ENCODE peak calls at places on chromosomes 16 and 17, in eight cellular contexts. One of them, this sample, is unnamed.

GRCh38 chr17:8121531-8122390 is 2.1 kb downstream of the HES7 start:
- DNase-seq in AG09309: no peak
- DNase-seq in sigmoid colon: peak; percentile 78
- DNase-seq in fibroblast of pulmonary artery: peak; percentile 44
- DNase-seq in brain microvascular endothelial cell: peak; percentile 47
- DNase-seq in Caco-2: peak; percentile 71
- DNase-seq in bronchial epithelial cell: no peak
- DNase-seq in cardiac muscle cell: peak; percentile 93
- DNase-seq in this sample: peak; percentile 52

GRCh38 chr16:73430138-73430537 is 382.2 kb upstream of the ZFHX3 start:
- DNase-seq in AG09309: no peak
- DNase-seq in sigmoid colon: no peak
- DNase-seq in fibroblast of pulmonary artery: no peak
- DNase-seq in brain microvascular endothelial cell: no peak
- DNase-seq in Caco-2: no peak
- DNase-seq in bronchial epithelial cell: no peak
- DNase-seq in cardiac muscle cell: no peak
- DNase-seq in this sample: no peak

GRCh38 chr16:26447570-26447969 is 619.2 kb upstream of the C16orf82 start:
- DNase-seq in AG09309: no peak
- DNase-seq in sigmoid colon: no peak
- DNase-seq in fibroblast of pulmonary artery: no peak
- DNase-seq in brain microvascular endothelial cell: no peak
- DNase-seq in Caco-2: no peak
- DNase-seq in bronchial epithelial cell: no peak
- DNase-seq in cardiac muscle cell: no peak
- DNase-seq in this sample: no peak

GRCh38 chr17:71118039-71118438 is 948.7 kb downstream of the KCNJ2 start:
- DNase-seq in AG09309: no peak
- DNase-seq in sigmoid colon: no peak
- DNase-seq in fibroblast of pulmonary artery: no peak
- DNase-seq in brain microvascular endothelial cell: no peak
- DNase-seq in Caco-2: peak; percentile 23
- DNase-seq in bronchial epithelial cell: peak; percentile 47
- DNase-seq in cardiac muscle cell: peak; percentile 2
- DNase-seq in this sample: peak; percentile 26

GRCh38 chr17:82350182-82351030 is 8.6 kb upstream of the TEX19 start:
- DNase-seq in AG09309: no peak
- DNase-seq in sigmoid colon: no peak
- DNase-seq in fibroblast of pulmonary artery: no peak
- DNase-seq in brain microvascular endothelial cell: no peak
- DNase-seq in Caco-2: no peak
- DNase-seq in bronchial epithelial cell: no peak
- DNase-seq in cardiac muscle cell: no peak
- DNase-seq in this sample: no peak

GRCh38 chr16:86664518-86665318 is 86.4 kb downstream of the FOXL1 start:
- DNase-seq in AG09309: peak; percentile 85
- DNase-seq in sigmoid colon: no peak
- DNase-seq in fibroblast of pulmonary artery: peak; percentile 94
- DNase-seq in brain microvascular endothelial cell: peak; percentile 96
- DNase-seq in Caco-2: peak; percentile 49
- DNase-seq in bronchial epithelial cell: peak; percentile 97
- DNase-seq in cardiac muscle cell: no peak
- DNase-seq in this sample: peak; percentile 87

GRCh38 chr17:27980035-27980434 is 62.4 kb upstream of the NLK start:
- DNase-seq in AG09309: peak; percentile 13
- DNase-seq in sigmoid colon: no peak
- DNase-seq in fibroblast of pulmonary artery: peak; percentile 98
- DNase-seq in brain microvascular endothelial cell: peak; percentile 70
- DNase-seq in Caco-2: no peak
- DNase-seq in bronchial epithelial cell: peak; percentile 93
- DNase-seq in cardiac muscle cell: no peak
- DNase-seq in this sample: peak; percentile 76

GRCh38 chr17:67531291-67531690 is 154.2 kb downstream of the PITPNC1 start:
- DNase-seq in AG09309: no peak
- DNase-seq in sigmoid colon: peak; percentile 78
- DNase-seq in fibroblast of pulmonary artery: peak; percentile 34
- DNase-seq in brain microvascular endothelial cell: no peak
- DNase-seq in Caco-2: no peak
- DNase-seq in bronchial epithelial cell: no peak
- DNase-seq in cardiac muscle cell: no peak
- DNase-seq in this sample: no peak

GRCh38 chr17:32491371-32492280 is 4.8 kb downstream of the CDK5R1 start:
- DNase-seq in AG09309: no peak
- DNase-seq in sigmoid colon: no peak
- DNase-seq in fibroblast of pulmonary artery: no peak
- DNase-seq in brain microvascular endothelial cell: no peak
- DNase-seq in Caco-2: no peak
- DNase-seq in bronchial epithelial cell: peak; percentile 12
- DNase-seq in cardiac muscle cell: no peak
- DNase-seq in this sample: no peak

GRCh38 chr17:1260762-1261161 is 9.5 kb upstream of the BHLHA9 start:
- DNase-seq in AG09309: no peak
- DNase-seq in sigmoid colon: no peak
- DNase-seq in fibroblast of pulmonary artery: no peak
- DNase-seq in brain microvascular endothelial cell: no peak
- DNase-seq in Caco-2: no peak
- DNase-seq in bronchial epithelial cell: no peak
- DNase-seq in cardiac muscle cell: no peak
- DNase-seq in this sample: no peak

GRCh38 chr16:180101-180920 is at the start of gene HBQ1:
- DNase-seq in AG09309: no peak
- DNase-seq in sigmoid colon: no peak
- DNase-seq in fibroblast of pulmonary artery: peak; percentile 25
- DNase-seq in brain microvascular endothelial cell: no peak
- DNase-seq in Caco-2: peak; percentile 80
- DNase-seq in bronchial epithelial cell: no peak
- DNase-seq in cardiac muscle cell: peak; percentile 82
- DNase-seq in this sample: peak; percentile 18

GRCh38 chr16:3971261-3971660 is 90.7 kb upstream of the CREBBP start:
- DNase-seq in AG09309: no peak
- DNase-seq in sigmoid colon: no peak
- DNase-seq in fibroblast of pulmonary artery: peak; percentile 80
- DNase-seq in brain microvascular endothelial cell: peak; percentile 89
- DNase-seq in Caco-2: no peak
- DNase-seq in bronchial epithelial cell: peak; percentile 35
- DNase-seq in cardiac muscle cell: no peak
- DNase-seq in this sample: peak; percentile 85

DNA sequence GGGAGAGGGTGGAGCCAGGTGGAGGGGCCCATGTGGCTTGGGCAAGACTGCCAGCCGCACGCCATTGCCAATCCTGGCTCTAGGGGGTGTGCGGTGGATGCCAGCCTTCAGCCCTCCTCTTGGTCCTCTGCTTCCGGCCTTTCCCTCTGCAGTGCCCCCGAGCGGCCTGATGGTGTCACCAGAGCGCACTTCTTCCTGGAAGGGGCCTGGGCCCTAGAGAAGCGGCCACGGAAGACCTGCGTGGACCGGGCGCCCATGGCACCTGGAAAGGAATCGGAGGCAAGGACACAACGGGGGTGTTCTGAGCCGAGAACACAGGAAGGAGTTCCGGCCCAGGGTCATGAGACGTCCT is 93.0 kb downstream of the IRX3 start:
- DNase-seq in AG09309: peak; percentile 5
- DNase-seq in sigmoid colon: peak; percentile 76
- DNase-seq in fibroblast of pulmonary artery: peak; percentile 65
- DNase-seq in brain microvascular endothelial cell: peak; percentile 61
- DNase-seq in Caco-2: peak; percentile 76
- DNase-seq in bronchial epithelial cell: peak; percentile 61
- DNase-seq in cardiac muscle cell: peak; percentile 81
- DNase-seq in this sample: peak; percentile 81
- TF ChIP-seq CTCF in AG09309: peak; percentile 96
- TF ChIP-seq CTCF in sigmoid colon: no peak
- TF ChIP-seq CTCF in fibroblast of pulmonary artery: peak; percentile 81
- TF ChIP-seq CTCF in brain microvascular endothelial cell: peak; percentile 95
- TF ChIP-seq CTCF in Caco-2: peak; percentile 65
- TF ChIP-seq CTCF in bronchial epithelial cell: peak; percentile 95
- TF ChIP-seq CTCF in cardiac muscle cell: peak; percentile 91
- TF ChIP-seq CTCF in this sample: peak; percentile 93

GRCh38 chr17:57269598-57270255 is 13.4 kb downstream of the MSI2 start:
- DNase-seq in AG09309: no peak
- DNase-seq in sigmoid colon: no peak
- DNase-seq in fibroblast of pulmonary artery: no peak
- DNase-seq in brain microvascular endothelial cell: no peak
- DNase-seq in Caco-2: no peak
- DNase-seq in bronchial epithelial cell: no peak
- DNase-seq in cardiac muscle cell: no peak
- DNase-seq in this sample: no peak

GRCh38 chr17:57273471-57273870 is 17.1 kb downstream of the MSI2 start:
- DNase-seq in AG09309: no peak
- DNase-seq in sigmoid colon: no peak
- DNase-seq in fibroblast of pulmonary artery: no peak
- DNase-seq in brain microvascular endothelial cell: no peak
- DNase-seq in Caco-2: no peak
- DNase-seq in bronchial epithelial cell: peak; percentile 64
- DNase-seq in cardiac muscle cell: no peak
- DNase-seq in this sample: no peak

GRCh38 chr17:57274162-57274561 is 17.8 kb downstream of the MSI2 start:
- DNase-seq in AG09309: no peak
- DNase-seq in sigmoid colon: no peak
- DNase-seq in fibroblast of pulmonary artery: no peak
- DNase-seq in brain microvascular endothelial cell: no peak
- DNase-seq in Caco-2: no peak
- DNase-seq in bronchial epithelial cell: no peak
- DNase-seq in cardiac muscle cell: no peak
- DNase-seq in this sample: no peak

GRCh38 chr17:57270801-57271245 is 14.5 kb downstream of the MSI2 start:
- DNase-seq in AG09309: no peak
- DNase-seq in sigmoid colon: no peak
- DNase-seq in fibroblast of pulmonary artery: no peak
- DNase-seq in brain microvascular endothelial cell: no peak
- DNase-seq in Caco-2: no peak
- DNase-seq in bronchial epithelial cell: no peak
- DNase-seq in cardiac muscle cell: no peak
- DNase-seq in this sample: no peak

DNA sequence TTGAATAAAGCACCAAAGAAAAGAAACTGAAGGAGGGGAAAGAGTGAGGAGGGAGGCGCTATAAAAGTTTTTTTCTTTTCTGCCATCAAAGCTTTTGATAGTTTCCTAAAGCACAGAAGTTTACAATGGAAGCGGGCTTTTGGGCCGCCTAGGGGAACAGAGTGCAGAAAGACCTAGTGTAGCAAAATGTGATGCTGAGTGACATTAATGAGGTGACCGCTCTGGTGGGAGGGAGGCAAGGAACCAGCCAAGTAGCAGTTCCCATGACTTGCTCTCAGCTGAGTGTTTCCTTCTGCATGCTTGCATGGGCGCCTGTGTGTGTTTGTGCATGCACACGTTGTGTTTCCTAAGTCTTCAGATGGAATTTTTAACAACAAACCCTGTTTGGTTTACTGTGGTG is 15.5 kb downstream of the MSI2 start:
- DNase-seq in AG09309: no peak
- DNase-seq in sigmoid colon: no peak
- DNase-seq in fibroblast of pulmonary artery: no peak
- DNase-seq in brain microvascular endothelial cell: no peak
- DNase-seq in Caco-2: no peak
- DNase-seq in bronchial epithelial cell: no peak
- DNase-seq in cardiac muscle cell: no peak
- DNase-seq in this sample: no peak
- H3K4me3 ChIP-seq in AG09309: no peak overlapping the region
- H3K4me3 ChIP-seq in sigmoid colon: no peak overlapping the region
- H3K4me3 ChIP-seq in fibroblast of pulmonary artery: no peak overlapping the region
- H3K4me3 ChIP-seq in brain microvascular endothelial cell: no peak overlapping the region
- H3K4me3 ChIP-seq in Caco-2: no peak overlapping the region
- H3K4me3 ChIP-seq in bronchial epithelial cell: no peak overlapping the region
- H3K4me3 ChIP-seq in cardiac muscle cell: no peak overlapping the region
- H3K4me3 ChIP-seq in this sample: no peak overlapping the region

GRCh38 chr17:80991645-80992076 is at the start of gene CHMP6:
- DNase-seq in AG09309: no peak
- DNase-seq in sigmoid colon: peak; percentile 87
- DNase-seq in fibroblast of pulmonary artery: peak; percentile 79
- DNase-seq in brain microvascular endothelial cell: peak; percentile 31
- DNase-seq in Caco-2: peak; percentile 85
- DNase-seq in bronchial epithelial cell: peak; percentile 19
- DNase-seq in cardiac muscle cell: peak; percentile 89
- DNase-seq in this sample: peak; percentile 72
- TF ChIP-seq CTCF in AG09309: no peak
- TF ChIP-seq CTCF in sigmoid colon: no peak
- TF ChIP-seq CTCF in fibroblast of pulmonary artery: no peak
- TF ChIP-seq CTCF in brain microvascular endothelial cell: peak; percentile 20
- TF ChIP-seq CTCF in Caco-2: no peak
- TF ChIP-seq CTCF in bronchial epithelial cell: peak; percentile 20
- TF ChIP-seq CTCF in cardiac muscle cell: no peak
- TF ChIP-seq CTCF in this sample: peak; percentile 12

GRCh38 chr17:51120357-51120738 is 320 bp downstream of the SPAG9 start:
- DNase-seq in AG09309: no peak
- DNase-seq in sigmoid colon: peak; percentile 81
- DNase-seq in fibroblast of pulmonary artery: peak; percentile 33
- DNase-seq in brain microvascular endothelial cell: peak; percentile 22
- DNase-seq in Caco-2: no peak
- DNase-seq in bronchial epithelial cell: peak; percentile 32
- DNase-seq in cardiac muscle cell: peak; percentile 68
- DNase-seq in this sample: peak; percentile 47

GRCh38 chr17:51120739-51121619 is at the start of gene SPAG9:
- DNase-seq in AG09309: peak; percentile 78
- DNase-seq in sigmoid colon: peak; percentile 98
- DNase-seq in fibroblast of pulmonary artery: peak; percentile 97
- DNase-seq in brain microvascular endothelial cell: peak; percentile 95
- DNase-seq in Caco-2: peak; percentile 97
- DNase-seq in bronchial epithelial cell: peak; percentile 91
- DNase-seq in cardiac muscle cell: peak; percentile 98
- DNase-seq in this sample: peak; percentile 98

GRCh38 chr17:51119415-51120356 is 982 bp downstream of the SPAG9 start:
- DNase-seq in AG09309: no peak
- DNase-seq in sigmoid colon: peak; percentile 81
- DNase-seq in fibroblast of pulmonary artery: peak; percentile 44
- DNase-seq in brain microvascular endothelial cell: peak; percentile 13
- DNase-seq in Caco-2: peak; percentile 54
- DNase-seq in bronchial epithelial cell: peak; percentile 51
- DNase-seq in cardiac muscle cell: peak; percentile 57
- DNase-seq in this sample: peak; percentile 58

GRCh38 chr17:51124641-51125503 is 4.2 kb upstream of the SPAG9 start:
- DNase-seq in AG09309: no peak
- DNase-seq in sigmoid colon: no peak
- DNase-seq in fibroblast of pulmonary artery: no peak
- DNase-seq in brain microvascular endothelial cell: no peak
- DNase-seq in Caco-2: no peak
- DNase-seq in bronchial epithelial cell: no peak
- DNase-seq in cardiac muscle cell: no peak
- DNase-seq in this sample: no peak

DNA sequence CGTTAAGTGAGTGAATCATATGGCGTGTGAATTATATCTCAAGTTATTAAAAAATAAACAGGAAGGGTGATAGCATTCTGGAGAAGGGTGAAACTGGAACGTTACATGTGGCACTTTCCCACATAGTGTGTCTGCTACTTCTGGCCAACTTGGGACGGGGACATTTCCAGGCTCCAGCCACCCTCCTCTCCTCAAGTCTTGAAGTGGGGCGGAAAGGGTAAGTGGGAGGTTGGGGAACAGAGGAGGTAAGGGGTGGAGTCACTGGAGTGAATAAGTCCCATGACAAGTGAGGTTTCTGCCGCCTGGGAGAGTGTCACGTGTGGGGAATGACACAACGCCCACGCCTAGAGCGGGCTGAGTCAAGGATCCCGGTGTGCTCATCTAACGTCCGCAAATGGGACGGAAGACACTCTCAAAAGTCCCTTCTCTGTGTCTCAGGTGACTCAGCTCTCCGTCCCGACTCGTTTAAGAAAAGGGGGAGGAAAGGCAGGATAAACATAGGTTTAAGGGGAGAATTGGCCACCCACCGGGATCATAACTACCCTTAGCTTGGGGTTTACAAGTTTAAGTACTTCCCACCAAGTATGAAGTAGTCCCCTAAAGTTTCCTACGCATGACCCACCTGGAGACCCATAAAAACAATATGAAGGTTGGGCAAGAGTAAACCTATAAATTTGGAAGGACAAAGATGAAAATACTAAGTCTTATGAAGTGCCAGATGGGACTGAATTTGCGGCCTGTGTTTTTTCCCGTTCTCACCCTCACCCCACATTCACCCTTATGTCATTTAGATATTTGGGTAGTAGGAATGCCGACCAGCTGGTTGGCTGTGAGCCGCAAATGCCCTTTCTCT is 1.2 kb upstream of the SPAG9 start:
- DNase-seq in AG09309: peak; percentile 84
- DNase-seq in sigmoid colon: peak; percentile 97
- DNase-seq in fibroblast of pulmonary artery: peak; percentile 95
- DNase-seq in brain microvascular endothelial cell: peak; percentile 96
- DNase-seq in Caco-2: peak; percentile 89
- DNase-seq in bronchial epithelial cell: peak; percentile 99
- DNase-seq in cardiac muscle cell: peak; percentile 71
- DNase-seq in this sample: peak; percentile 96
- H3K4me3 ChIP-seq in AG09309: peak overlapping the region; percentile 57
- H3K4me3 ChIP-seq in sigmoid colon: peak overlapping the region; percentile 99
- H3K4me3 ChIP-seq in fibroblast of pulmonary artery: peak overlapping the region; percentile 77
- H3K4me3 ChIP-seq in brain microvascular endothelial cell: peak overlapping the region; percentile 70
- H3K4me3 ChIP-seq in Caco-2: peak overlapping the region; percentile 58
- H3K4me3 ChIP-seq in bronchial epithelial cell: peak overlapping the region; percentile 33
- H3K4me3 ChIP-seq in cardiac muscle cell: peak overlapping the region; percentile 48
- H3K4me3 ChIP-seq in this sample: peak overlapping the region; percentile 68